ENCODE peak calls at places on chromosomes 11 and 22, in ten cellular contexts. One of them, this sample, is unnamed.

GRCh38 chr11:78244546-78245315 is 56.0 kb downstream of the USP35 start:
- DNase-seq in transverse colon: no peak
- DNase-seq in GM23338: no peak
- DNase-seq in fibroblast of lung: no peak
- DNase-seq in hepatocyte: no peak
- DNase-seq in astrocyte of the cerebellum: peak; percentile 74
- DNase-seq in HL-60: no peak
- DNase-seq in fibroblast of mammary gland: peak; percentile 34
- DNase-seq in GM12865: no peak
- DNase-seq in astrocyte of the spinal cord: peak; percentile 61
- DNase-seq in this sample: no peak

GRCh38 chr11:63567044-63567840 is 4.1 kb upstream of the PLAAT2 start:
- DNase-seq in transverse colon: peak; percentile 57
- DNase-seq in GM23338: peak; percentile 49
- DNase-seq in fibroblast of lung: peak; percentile 81
- DNase-seq in hepatocyte: peak; percentile 89
- DNase-seq in astrocyte of the cerebellum: peak; percentile 71
- DNase-seq in HL-60: peak; percentile 25
- DNase-seq in fibroblast of mammary gland: peak; percentile 91
- DNase-seq in GM12865: peak; percentile 97
- DNase-seq in astrocyte of the spinal cord: peak; percentile 86
- DNase-seq in this sample: peak; percentile 63

GRCh38 chr22:36405221-36405631 is 17.5 kb upstream of the MYH9 start:
- DNase-seq in transverse colon: no peak
- DNase-seq in GM23338: no peak
- DNase-seq in fibroblast of lung: no peak
- DNase-seq in hepatocyte: no peak
- DNase-seq in astrocyte of the cerebellum: no peak
- DNase-seq in HL-60: peak; percentile 93
- DNase-seq in fibroblast of mammary gland: no peak
- DNase-seq in GM12865: peak; percentile 44
- DNase-seq in astrocyte of the spinal cord: no peak
- DNase-seq in this sample: no peak

GRCh38 chr11:122178795-122179194 is 62.8 kb upstream of the BLID start:
- DNase-seq in transverse colon: no peak
- DNase-seq in GM23338: no peak
- DNase-seq in fibroblast of lung: no peak
- DNase-seq in hepatocyte: no peak
- DNase-seq in astrocyte of the cerebellum: no peak
- DNase-seq in HL-60: no peak
- DNase-seq in fibroblast of mammary gland: peak; percentile 36
- DNase-seq in GM12865: no peak
- DNase-seq in astrocyte of the spinal cord: no peak
- DNase-seq in this sample: no peak

GRCh38 chr11:75625970-75626691 is 42.7 kb downstream of the MAP6 start:
- DNase-seq in transverse colon: no peak
- DNase-seq in GM23338: no peak
- DNase-seq in fibroblast of lung: peak; percentile 90
- DNase-seq in hepatocyte: no peak
- DNase-seq in astrocyte of the cerebellum: peak; percentile 34
- DNase-seq in HL-60: no peak
- DNase-seq in fibroblast of mammary gland: peak; percentile 90
- DNase-seq in GM12865: no peak
- DNase-seq in astrocyte of the spinal cord: peak; percentile 85
- DNase-seq in this sample: no peak

GRCh38 chr22:29149841-29150555 is 55.7 kb upstream of the EMID1 start:
- DNase-seq in transverse colon: no peak
- DNase-seq in GM23338: no peak
- DNase-seq in fibroblast of lung: no peak
- DNase-seq in hepatocyte: no peak
- DNase-seq in astrocyte of the cerebellum: no peak
- DNase-seq in HL-60: no peak
- DNase-seq in fibroblast of mammary gland: no peak
- DNase-seq in GM12865: no peak
- DNase-seq in astrocyte of the spinal cord: no peak
- DNase-seq in this sample: no peak

GRCh38 chr11:66277475-66278391 is at the start of gene CNIH2:
- DNase-seq in transverse colon: peak; percentile 47
- DNase-seq in GM23338: peak; percentile 69
- DNase-seq in fibroblast of lung: no peak
- DNase-seq in hepatocyte: peak; percentile 68
- DNase-seq in astrocyte of the cerebellum: no peak
- DNase-seq in HL-60: peak; percentile 25
- DNase-seq in fibroblast of mammary gland: no peak
- DNase-seq in GM12865: no peak
- DNase-seq in astrocyte of the spinal cord: no peak
- DNase-seq in this sample: no peak

GRCh38 chr22:31083923-31084810 is 3.0 kb downstream of the SMTN start:
- DNase-seq in transverse colon: peak; percentile 28
- DNase-seq in GM23338: no peak
- DNase-seq in fibroblast of lung: no peak
- DNase-seq in hepatocyte: no peak
- DNase-seq in astrocyte of the cerebellum: no peak
- DNase-seq in HL-60: no peak
- DNase-seq in fibroblast of mammary gland: no peak
- DNase-seq in GM12865: peak; percentile 31
- DNase-seq in astrocyte of the spinal cord: no peak
- DNase-seq in this sample: no peak

GRCh38 chr11:69157156-69157821 is 1.6 kb downstream of the SMIM38 start:
- DNase-seq in transverse colon: no peak
- DNase-seq in GM23338: peak; percentile 27
- DNase-seq in fibroblast of lung: peak; percentile 50
- DNase-seq in hepatocyte: no peak
- DNase-seq in astrocyte of the cerebellum: no peak
- DNase-seq in HL-60: no peak
- DNase-seq in fibroblast of mammary gland: peak; percentile 17
- DNase-seq in GM12865: peak; percentile 65
- DNase-seq in astrocyte of the spinal cord: peak; percentile 46
- DNase-seq in this sample: no peak

GRCh38 chr22:23357028-23357427 is 176.7 kb downstream of the BCR start:
- DNase-seq in transverse colon: no peak
- DNase-seq in GM23338: no peak
- DNase-seq in fibroblast of lung: no peak
- DNase-seq in hepatocyte: no peak
- DNase-seq in astrocyte of the cerebellum: no peak
- DNase-seq in HL-60: no peak
- DNase-seq in fibroblast of mammary gland: no peak
- DNase-seq in GM12865: no peak
- DNase-seq in astrocyte of the spinal cord: no peak
- DNase-seq in this sample: no peak

GRCh38 chr11:29310706-29311342 is 706.0 kb downstream of the KCNA4 start:
- DNase-seq in transverse colon: no peak
- DNase-seq in GM23338: no peak
- DNase-seq in fibroblast of lung: no peak
- DNase-seq in hepatocyte: no peak
- DNase-seq in astrocyte of the cerebellum: no peak
- DNase-seq in HL-60: no peak
- DNase-seq in fibroblast of mammary gland: peak; percentile 17
- DNase-seq in GM12865: no peak
- DNase-seq in astrocyte of the spinal cord: no peak
- DNase-seq in this sample: no peak

GRCh38 chr11:118699508-118700220 is 20.2 kb upstream of the TREH start:
- DNase-seq in transverse colon: no peak
- DNase-seq in GM23338: no peak
- DNase-seq in fibroblast of lung: no peak
- DNase-seq in hepatocyte: no peak
- DNase-seq in astrocyte of the cerebellum: no peak
- DNase-seq in HL-60: no peak
- DNase-seq in fibroblast of mammary gland: no peak
- DNase-seq in GM12865: no peak
- DNase-seq in astrocyte of the spinal cord: no peak
- DNase-seq in this sample: no peak

GRCh38 chr11:84812351-84813083 is 814.6 kb downstream of the DLG2 start:
- DNase-seq in transverse colon: no peak
- DNase-seq in GM23338: no peak
- DNase-seq in fibroblast of lung: peak; percentile 8
- DNase-seq in hepatocyte: no peak
- DNase-seq in astrocyte of the cerebellum: no peak
- DNase-seq in HL-60: no peak
- DNase-seq in fibroblast of mammary gland: peak; percentile 15
- DNase-seq in GM12865: no peak
- DNase-seq in astrocyte of the spinal cord: no peak
- DNase-seq in this sample: peak; percentile 37

GRCh38 chr11:47514825-47515647 is 37.9 kb downstream of the CELF1 start:
- DNase-seq in transverse colon: no peak
- DNase-seq in GM23338: peak; percentile 51
- DNase-seq in fibroblast of lung: peak; percentile 84
- DNase-seq in hepatocyte: peak; percentile 34
- DNase-seq in astrocyte of the cerebellum: peak; percentile 47
- DNase-seq in HL-60: peak; percentile 72
- DNase-seq in fibroblast of mammary gland: peak; percentile 95
- DNase-seq in GM12865: peak; percentile 73
- DNase-seq in astrocyte of the spinal cord: peak; percentile 81
- DNase-seq in this sample: no peak

GRCh38 chr11:79400717-79401330 is 40.0 kb downstream of the TENM4 start:
- DNase-seq in transverse colon: peak; percentile 44
- DNase-seq in GM23338: peak; percentile 74
- DNase-seq in fibroblast of lung: peak; percentile 54
- DNase-seq in hepatocyte: peak; percentile 46
- DNase-seq in astrocyte of the cerebellum: no peak
- DNase-seq in HL-60: peak; percentile 10
- DNase-seq in fibroblast of mammary gland: peak; percentile 57
- DNase-seq in GM12865: peak; percentile 48
- DNase-seq in astrocyte of the spinal cord: peak; percentile 38
- DNase-seq in this sample: no peak

GRCh38 chr11:14127679-14128078 is 165.2 kb downstream of the SPON1 start:
- DNase-seq in transverse colon: no peak
- DNase-seq in GM23338: no peak
- DNase-seq in fibroblast of lung: no peak
- DNase-seq in hepatocyte: no peak
- DNase-seq in astrocyte of the cerebellum: no peak
- DNase-seq in HL-60: no peak
- DNase-seq in fibroblast of mammary gland: no peak
- DNase-seq in GM12865: peak; percentile 3
- DNase-seq in astrocyte of the spinal cord: no peak
- DNase-seq in this sample: no peak
- TF ChIP-seq CTCF in transverse colon: no peak
- TF ChIP-seq CTCF in GM23338: peak; percentile 64
- TF ChIP-seq CTCF in fibroblast of lung: no peak
- TF ChIP-seq CTCF in hepatocyte: no peak
- TF ChIP-seq CTCF in astrocyte of the cerebellum: no peak
- TF ChIP-seq CTCF in HL-60: no peak
- TF ChIP-seq CTCF in fibroblast of mammary gland: no peak
- TF ChIP-seq CTCF in GM12865: no peak
- TF ChIP-seq CTCF in astrocyte of the spinal cord: no peak
- TF ChIP-seq CTCF in this sample: peak; percentile 3

DNA sequence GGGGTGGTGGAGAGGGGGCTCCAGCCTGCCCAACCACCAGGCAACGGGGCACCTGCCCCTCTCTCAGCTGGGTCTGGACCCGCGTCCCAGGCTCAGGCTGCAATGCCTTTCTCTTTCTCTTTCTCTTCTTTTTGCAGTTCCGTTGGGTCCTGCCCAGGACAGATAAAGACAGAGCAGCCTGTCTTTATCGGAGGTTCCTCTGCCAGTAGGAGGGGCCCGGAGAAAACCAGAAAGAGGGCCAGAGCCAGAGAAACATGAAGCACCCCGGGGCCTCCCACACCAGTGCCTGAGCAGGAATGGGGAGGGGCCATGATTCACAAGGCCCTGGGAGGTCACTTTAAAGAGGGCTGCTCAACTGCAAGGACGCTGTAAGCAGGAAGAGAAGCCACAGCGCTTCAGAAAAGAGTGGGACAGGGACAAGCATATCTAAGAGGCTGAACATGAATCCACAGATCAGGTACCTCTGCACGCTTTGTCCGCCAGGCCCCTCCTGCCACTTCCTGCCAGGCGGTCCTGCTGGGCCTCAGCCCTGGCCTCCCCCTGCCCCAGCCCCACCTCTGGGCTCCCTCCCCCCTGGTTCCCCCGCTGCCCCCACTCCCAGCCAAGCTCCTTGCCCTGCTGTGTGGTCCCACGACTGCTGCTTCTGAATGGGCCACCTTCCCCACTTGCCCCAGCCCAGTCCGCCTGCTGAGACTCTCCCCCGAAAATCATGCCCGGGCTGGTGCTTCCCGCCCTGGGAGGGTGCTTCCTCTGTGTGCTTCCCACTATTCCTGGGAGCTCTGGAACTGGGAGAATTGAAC is at the start of gene APOBEC3C:
- DNase-seq in transverse colon: peak; percentile 87
- DNase-seq in GM23338: peak; percentile 70
- DNase-seq in fibroblast of lung: peak; percentile 90
- DNase-seq in hepatocyte: peak; percentile 90
- DNase-seq in astrocyte of the cerebellum: peak; percentile 55
- DNase-seq in HL-60: peak; percentile 87
- DNase-seq in fibroblast of mammary gland: peak; percentile 88
- DNase-seq in GM12865: peak; percentile 95
- DNase-seq in astrocyte of the spinal cord: peak; percentile 85
- DNase-seq in this sample: peak; percentile 19
- H3K4me3 ChIP-seq in transverse colon: peak within 1 kb of the TSS; percentile 46
- H3K4me3 ChIP-seq in GM23338: peak within 1 kb of the TSS; percentile 47
- H3K4me3 ChIP-seq in fibroblast of lung: peak within 1 kb of the TSS; percentile 71
- H3K4me3 ChIP-seq in hepatocyte: peak within 1 kb of the TSS; percentile 77
- H3K4me3 ChIP-seq in astrocyte of the cerebellum: peak within 1 kb of the TSS; percentile 50
- H3K4me3 ChIP-seq in HL-60: peak within 1 kb of the TSS; percentile 39
- H3K4me3 ChIP-seq in fibroblast of mammary gland: peak within 1 kb of the TSS; percentile 71
- H3K4me3 ChIP-seq in GM12865: peak within 1 kb of the TSS; percentile 99
- H3K4me3 ChIP-seq in astrocyte of the spinal cord: peak within 1 kb of the TSS; percentile 66
- H3K4me3 ChIP-seq in this sample: peak within 1 kb of the TSS; percentile 22

DNA sequence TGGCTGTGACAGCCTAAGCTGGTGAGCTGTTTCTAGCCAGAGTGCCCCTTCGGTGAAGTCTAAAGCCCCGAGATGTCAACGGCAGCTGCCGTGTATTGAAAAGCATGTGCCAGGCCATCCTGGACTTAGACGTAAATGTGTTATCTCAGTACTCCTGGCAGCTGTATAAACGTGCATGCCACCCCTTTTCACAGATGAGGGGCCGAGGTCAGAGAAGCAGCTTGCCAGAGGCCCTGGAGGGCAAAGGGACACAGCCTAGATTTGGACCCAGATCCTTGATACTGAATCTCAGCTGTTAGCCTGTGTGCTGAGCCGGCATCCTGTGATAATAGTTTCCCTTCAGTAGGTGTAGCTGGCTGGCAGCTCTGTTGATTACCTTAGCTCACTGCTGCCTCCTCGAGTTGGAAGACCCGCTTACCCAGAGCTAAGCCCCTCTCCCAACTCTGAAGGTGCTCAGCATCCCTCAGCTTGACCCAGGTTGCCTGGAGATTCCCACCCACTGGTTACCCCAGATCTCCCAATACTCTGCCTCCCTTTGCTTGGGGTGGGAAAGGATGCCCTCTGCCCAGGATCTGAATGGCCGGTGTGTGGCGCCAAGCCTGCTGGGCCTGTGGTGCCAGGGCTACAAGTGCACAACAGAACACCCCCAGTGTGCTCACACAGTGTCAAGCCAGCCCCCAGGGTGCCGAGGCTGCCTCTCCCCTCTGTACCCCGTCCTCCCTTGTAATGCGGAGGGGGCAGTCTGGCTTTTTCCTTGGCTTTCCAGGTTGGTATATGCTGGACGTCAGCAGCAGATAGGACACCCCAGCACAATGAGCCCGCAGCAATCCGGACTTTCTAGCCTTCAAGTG is 59.8 kb upstream of the WNT7B start:
- DNase-seq in transverse colon: peak; percentile 59
- DNase-seq in GM23338: peak; percentile 74
- DNase-seq in fibroblast of lung: no peak
- DNase-seq in hepatocyte: peak; percentile 67
- DNase-seq in astrocyte of the cerebellum: no peak
- DNase-seq in HL-60: peak; percentile 68
- DNase-seq in fibroblast of mammary gland: peak; percentile 39
- DNase-seq in GM12865: peak; percentile 70
- DNase-seq in astrocyte of the spinal cord: no peak
- DNase-seq in this sample: no peak
- TF ChIP-seq CTCF in transverse colon: no peak
- TF ChIP-seq CTCF in GM23338: peak; percentile 49
- TF ChIP-seq CTCF in fibroblast of lung: peak; percentile 10
- TF ChIP-seq CTCF in hepatocyte: peak; percentile 19
- TF ChIP-seq CTCF in astrocyte of the cerebellum: peak; percentile 45
- TF ChIP-seq CTCF in HL-60: no peak
- TF ChIP-seq CTCF in fibroblast of mammary gland: peak; percentile 5
- TF ChIP-seq CTCF in GM12865: peak; percentile 40
- TF ChIP-seq CTCF in astrocyte of the spinal cord: peak; percentile 37
- TF ChIP-seq CTCF in this sample: peak; percentile 36

GRCh38 chr11:126378763-126379162 is 23.3 kb downstream of the ST3GAL4 start:
- DNase-seq in transverse colon: no peak
- DNase-seq in GM23338: no peak
- DNase-seq in fibroblast of lung: peak; percentile 70
- DNase-seq in hepatocyte: no peak
- DNase-seq in astrocyte of the cerebellum: no peak
- DNase-seq in HL-60: no peak
- DNase-seq in fibroblast of mammary gland: peak; percentile 64
- DNase-seq in GM12865: no peak
- DNase-seq in astrocyte of the spinal cord: peak; percentile 46
- DNase-seq in this sample: no peak
- H3K4me3 ChIP-seq in transverse colon: no peak overlapping the region
- H3K4me3 ChIP-seq in GM23338: no peak overlapping the region
- H3K4me3 ChIP-seq in fibroblast of lung: no peak overlapping the region
- H3K4me3 ChIP-seq in hepatocyte: no peak overlapping the region
- H3K4me3 ChIP-seq in astrocyte of the cerebellum: no peak overlapping the region
- H3K4me3 ChIP-seq in HL-60: no peak overlapping the region
- H3K4me3 ChIP-seq in fibroblast of mammary gland: no peak overlapping the region
- H3K4me3 ChIP-seq in GM12865: no peak overlapping the region
- H3K4me3 ChIP-seq in astrocyte of the spinal cord: no peak overlapping the region
- H3K4me3 ChIP-seq in this sample: no peak overlapping the region